ENCODE peak calls at places on chromosomes 2 and 18, in five cellular contexts. T is ovary; E is CD8-positive, alpha-beta T cell; Z is brain microvascular endothelial cell; L is heart left ventricle. A is an unnamed sample.

GRCh38 chr2:127674241-127675209 is 805 bp downstream of the LIMS2 start:
- DNase-seq in T (no peak), E (no peak), Z (no peak), L (peak), A (no peak)

GRCh38 chr18:36811955-36812354 is 16.8 kb downstream of the TPGS2 start:
- DNase-seq in T (no peak), E (no peak), Z (no peak), L (no peak), A (no peak)

GRCh38 chr2:223084873-223085272 is 32.9 kb downstream of the KCNE4 start:
- DNase-seq in T (no peak), E (no peak), Z (no peak), L (no peak), A (no peak)

GRCh38 chr2:233627331-233628025 is 8.8 kb upstream of the UGT1A10 start:
- DNase-seq in T (no peak), E (no peak), Z (no peak), L (no peak), A (no peak)

GRCh38 chr2:229849073-229849472 is 72.7 kb downstream of the TRIP12 start:
- DNase-seq in T (no peak), E (no peak), Z (no peak), L (no peak), A (no peak)

GRCh38 chr2:226893206-226893605 is 57.4 kb downstream of the RHBDD1 start:
- DNase-seq in T (no peak), E (no peak), Z (no peak), L (no peak), A (no peak)

GRCh38 chr2:10372195-10372861 is 69.6 kb downstream of the HPCAL1 start:
- DNase-seq in T (no peak), E (no peak), Z (no peak), L (no peak), A (no peak)

GRCh38 chr2:120205901-120206581 is 17.2 kb downstream of the TMEM185B start:
- DNase-seq in T (no peak), E (no peak), Z (no peak), L (no peak), A (no peak)

GRCh38 chr18:50656841-50657470 is 97.1 kb downstream of the MAPK4 start:
- DNase-seq in T (no peak), E (no peak), Z (no peak), L (no peak), A (no peak)

GRCh38 chr2:234989183-234989701 is 37.4 kb downstream of the SH3BP4 start:
- DNase-seq in T (peak), E (no peak), Z (no peak), L (peak), A (no peak)

GRCh38 chr2:209368924-209369323 is 54.9 kb upstream of the MAP2 start:
- DNase-seq in T (no peak), E (no peak), Z (peak), L (peak), A (no peak)

GRCh38 chr18:2223859-2224258 is 347.4 kb downstream of the METTL4 start:
- DNase-seq in T (no peak), E (no peak), Z (peak), L (no peak), A (no peak)

GRCh38 chr2:68216454-68217310 is 35.6 kb downstream of the PPP3R1 start:
- DNase-seq in T (no peak), E (no peak), Z (no peak), L (no peak), A (no peak)

GRCh38 chr2:51697095-51697494 is 665.2 kb upstream of the NRXN1 start:
- DNase-seq in T (no peak), E (no peak), Z (peak), L (no peak), A (no peak)

GRCh38 chr2:210481601-210482124 is 5.1 kb upstream of the LANCL1 start:
- DNase-seq in T (no peak), E (no peak), Z (no peak), L (no peak), A (no peak)

GRCh38 chr2:122451697-122452096 is 696.2 kb downstream of the TSN start:
- DNase-seq in T (no peak), E (no peak), Z (no peak), L (no peak), A (no peak)

GRCh38 chr2:77484026-77484425 is 38.1 kb downstream of the LRRTM4 start:
- DNase-seq in T (no peak), E (no peak), Z (no peak), L (no peak), A (no peak)

GRCh38 chr2:120867290-120868231 is 131.9 kb downstream of the GLI2 start:
- DNase-seq in T (peak), E (no peak), Z (peak), L (peak), A (no peak)

GRCh38 chr2:19357383-19358241 is 811 bp downstream of the OSR1 start:
- DNase-seq in T (peak), E (no peak), Z (no peak), L (no peak), A (no peak)

GRCh38 chr2:152037711-152038110 is 61.1 kb downstream of the CACNB4 start:
- DNase-seq in T (peak), E (no peak), Z (no peak), L (peak), A (no peak)

DNA sequence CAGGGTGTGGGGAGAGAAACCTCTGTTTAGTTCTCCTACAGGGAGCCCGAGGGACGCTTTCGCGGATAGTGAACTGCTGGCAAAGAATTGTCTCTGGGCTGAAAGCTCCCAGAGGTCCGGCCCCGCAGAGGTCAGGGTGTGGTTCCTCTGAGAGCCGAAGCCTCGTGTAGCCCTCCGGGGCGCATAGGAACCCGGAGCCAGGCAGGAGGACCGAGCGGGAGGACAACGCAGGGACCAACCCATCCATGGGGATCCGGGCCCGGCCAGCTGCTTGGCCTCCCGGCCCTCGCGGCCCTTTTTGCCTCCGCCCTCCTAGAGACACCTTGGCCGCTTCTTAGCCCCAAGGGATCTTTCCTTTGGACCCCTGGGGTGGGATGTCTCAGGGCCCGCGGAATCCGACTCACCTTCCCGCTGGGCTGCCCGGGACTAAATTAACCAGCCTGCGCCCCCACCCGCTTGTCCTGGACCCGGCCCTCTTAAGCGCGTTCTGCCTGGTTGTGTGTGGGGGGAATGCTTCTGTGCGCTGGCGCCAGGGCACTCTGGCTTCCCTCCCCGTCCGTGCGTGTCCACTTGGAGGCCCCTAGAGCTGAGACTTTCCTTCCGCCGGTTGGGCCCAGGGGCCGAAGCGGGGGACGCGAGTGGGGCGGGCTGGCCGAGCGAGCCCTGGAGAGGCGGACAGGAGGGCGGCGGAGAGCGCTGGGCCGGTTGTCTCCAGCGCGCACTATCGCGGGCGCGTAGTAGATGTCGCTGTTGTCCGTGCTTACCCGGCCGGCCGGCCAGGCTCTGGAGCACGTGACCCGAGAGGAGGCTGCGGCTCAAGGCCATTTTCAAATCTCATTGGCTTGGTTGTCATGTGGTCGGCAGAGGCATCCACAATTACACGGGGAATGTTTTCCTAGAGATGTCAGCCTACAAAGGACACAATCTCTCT is at the start of gene HOXD10:
- DNase-seq in T (peak), E (no peak), Z (no peak), L (no peak), A (no peak)
- TF ChIP-seq CTCF in T (peak), E (no peak), Z (no peak), L (no peak), A (no peak)

GRCh38 chr18:6210349-6211173 is 204.2 kb downstream of the L3MBTL4 start:
- DNase-seq in T (no peak), E (no peak), Z (no peak), L (no peak), A (no peak)
- TF ChIP-seq CTCF in T (no peak), E (no peak), Z (no peak), L (no peak), A (no peak)

DNA sequence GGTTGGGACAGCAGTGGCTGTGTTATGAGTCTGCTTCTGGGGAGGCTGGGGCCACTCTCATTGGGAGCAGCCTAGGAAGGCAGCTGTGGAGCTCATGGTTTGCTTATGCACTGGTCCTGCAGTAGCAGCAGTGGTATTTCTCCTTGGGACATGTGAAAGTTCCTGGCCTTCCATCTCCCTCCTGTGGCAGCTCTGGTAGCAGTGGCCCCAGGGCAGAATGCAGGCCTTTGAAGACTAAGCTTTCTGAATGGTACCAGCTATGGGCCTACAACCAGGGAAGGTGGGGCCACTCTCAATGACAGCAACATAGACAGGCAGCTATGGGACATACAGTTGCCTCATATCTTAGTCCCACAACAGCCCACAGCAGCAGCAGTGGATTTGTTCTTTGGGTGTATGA is 117.3 kb upstream of the VWC2L start:
- DNase-seq in T (no peak), E (no peak), Z (no peak), L (no peak), A (no peak)
- TF ChIP-seq CTCF in T (no peak), E (no peak), Z (no peak), L (no peak), A (no peak)

DNA sequence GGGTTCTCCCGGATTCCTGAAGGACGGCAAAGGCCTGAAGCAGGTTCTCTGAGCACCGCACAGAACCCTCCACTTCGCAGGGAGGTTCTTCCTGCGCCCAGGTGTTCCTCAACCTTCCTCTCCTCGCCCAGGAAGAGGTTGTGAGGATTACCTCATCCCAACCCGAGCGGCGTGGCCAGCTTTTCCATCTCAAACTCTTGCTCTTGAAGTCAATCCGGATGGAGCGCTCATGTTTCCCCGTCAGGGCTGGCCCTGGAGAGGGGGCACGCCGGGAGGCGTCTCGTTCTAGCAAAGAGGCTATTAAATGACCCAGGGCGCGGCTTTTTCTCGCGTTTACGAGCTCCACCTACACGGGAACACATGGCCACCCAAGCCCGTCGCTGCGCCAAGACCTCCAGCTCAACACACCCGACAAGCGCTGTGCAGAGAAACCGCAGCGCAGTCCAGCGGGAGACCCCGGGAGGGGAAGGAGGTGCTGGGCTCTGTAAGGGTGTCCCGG is 565 bp upstream of the RAB10 start:
- DNase-seq in T (no peak), E (no peak), Z (peak), L (no peak), A (no peak)
- TF ChIP-seq CTCF in T (no peak), E (no peak), Z (no peak), L (no peak), A (no peak)

GRCh38 chr18:74291771-74292540 is at the start of gene CYB5A:
- DNase-seq in T (peak), E (peak), Z (peak), L (peak), A (peak)
- TF ChIP-seq CTCF in T (no peak), E (peak), Z (peak), L (no peak), A (no peak)

GRCh38 chr2:42054657-42055430 is 7.0 kb downstream of the PKDCC start:
- DNase-seq in T (peak), E (no peak), Z (no peak), L (no peak), A (no peak)
- TF ChIP-seq CTCF in T (no peak), E (no peak), Z (no peak), L (no peak), A (no peak)

DNA sequence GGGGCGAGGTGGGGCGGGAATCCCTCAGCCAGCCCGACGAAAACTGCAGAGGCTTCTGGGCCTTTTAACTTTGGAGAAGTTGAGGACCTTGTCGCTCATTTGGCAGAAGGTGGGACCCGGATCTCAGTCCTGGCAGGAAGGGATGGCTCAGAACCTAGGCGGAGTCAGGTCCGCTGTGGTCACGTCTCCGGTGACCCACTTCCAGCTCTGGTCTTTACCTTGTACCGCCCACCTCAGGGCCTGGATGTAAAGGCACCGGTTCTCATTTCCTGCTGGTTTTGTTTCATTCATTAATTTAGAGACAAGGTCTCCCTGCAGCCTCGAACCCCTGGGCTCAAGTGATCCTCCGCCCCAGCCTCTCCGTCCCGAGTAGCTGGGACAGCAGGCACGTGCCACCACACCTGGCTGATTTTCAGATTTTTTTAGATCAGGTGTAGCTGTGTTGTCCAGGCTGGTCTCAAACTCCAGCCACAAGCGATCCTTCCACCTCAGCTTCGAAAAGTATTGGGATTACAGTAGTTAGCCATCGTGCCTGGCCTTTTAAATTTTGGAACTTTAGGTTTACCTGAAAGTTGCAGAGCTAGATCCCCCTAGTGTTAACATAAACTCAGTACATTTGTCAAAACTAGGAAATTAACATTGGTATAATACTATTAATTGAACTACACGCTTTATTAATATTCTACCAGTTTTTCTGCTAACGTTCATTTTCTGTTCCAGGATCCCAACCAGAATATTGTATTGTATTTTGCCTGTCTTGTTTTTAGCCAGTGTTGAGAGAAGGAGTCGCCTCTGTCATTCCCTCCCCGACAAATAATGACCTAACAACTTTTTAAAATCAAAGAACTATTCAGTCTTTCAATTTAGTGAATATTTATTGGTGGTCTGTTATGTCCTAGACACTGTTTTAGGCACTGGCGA is 867 bp downstream of the POLI start:
- DNase-seq in T (no peak), E (peak), Z (peak), L (no peak), A (no peak)
- TF ChIP-seq CTCF in T (peak), E (peak), Z (peak), L (peak), A (peak)

DNA sequence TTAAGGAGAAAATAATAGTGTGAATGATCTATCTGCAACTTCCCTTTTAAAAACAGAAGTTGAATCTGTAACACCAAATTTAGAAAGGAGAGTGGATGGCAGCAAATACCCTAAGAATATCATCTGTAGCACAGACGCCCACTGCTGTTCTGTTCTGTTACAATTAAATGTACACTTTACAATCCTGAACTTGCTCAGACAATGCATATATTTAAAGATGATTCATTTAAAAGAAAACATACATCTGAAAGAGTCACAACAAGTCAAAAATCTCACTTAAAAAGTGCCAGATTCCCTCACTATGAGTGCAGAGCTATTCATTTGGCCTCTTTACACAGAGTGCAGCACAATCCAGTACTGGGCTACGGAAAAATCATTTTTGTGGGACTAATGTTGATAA is 8.1 kb upstream of the SERTAD2 start:
- DNase-seq in T (no peak), E (no peak), Z (no peak), L (no peak), A (no peak)
- TF ChIP-seq CTCF in T (no peak), E (no peak), Z (no peak), L (no peak), A (no peak)

GRCh38 chr2:47379384-47379783 is 23.6 kb upstream of the MSH2 start:
- DNase-seq in T (no peak), E (no peak), Z (no peak), L (no peak), A (no peak)

DNA sequence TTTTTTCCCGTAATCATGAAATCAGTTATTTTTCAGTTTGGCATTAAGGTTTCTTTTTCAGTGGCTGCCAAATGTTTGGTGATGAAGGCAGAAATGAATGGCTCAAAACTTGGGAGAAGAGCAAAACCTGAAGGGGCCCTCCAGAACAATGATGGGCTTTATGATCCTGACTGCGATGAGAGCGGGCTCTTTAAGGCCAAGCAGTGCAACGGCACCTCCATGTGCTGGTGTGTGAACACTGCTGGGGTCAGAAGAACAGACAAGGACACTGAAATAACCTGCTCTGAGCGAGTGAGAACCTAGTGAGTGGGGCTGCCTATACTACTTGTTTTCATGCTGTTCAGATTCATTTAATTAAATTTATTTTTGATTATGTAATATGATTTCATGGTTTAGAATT is 29.2 kb upstream of the MSH2 start:
- DNase-seq in T (no peak), E (no peak), Z (no peak), L (no peak), A (no peak)
- TF ChIP-seq CTCF in T (no peak), E (no peak), Z (peak), L (no peak), A (no peak)